ENCODE peak calls at places on chromosomes 13 and 19, in six cellular contexts. S, X, T, D, V and P are unnamed samples.

GRCh38 chr13:113497217-113497616 is 6.7 kb upstream of the DCUN1D2 start:
- DNase-seq in S (no peak), T (no peak), V (no peak), X (no peak), D (no peak), P (no peak)

GRCh38 chr13:39895254-39895653 is 239.8 kb downstream of the COG6 start:
- DNase-seq in S (no peak), X (no peak), T (no peak), D (peak; percentile 44), V (no peak), P (no peak)

GRCh38 chr13:24911135-24911524 is 147.2 kb downstream of the RNF17 start:
- DNase-seq in V (no peak), S (peak; percentile 52), X (no peak), T (no peak), D (no peak), P (no peak)

GRCh38 chr13:105343134-105343806 is 1192.2 kb downstream of the EFNB2 start:
- DNase-seq in D (no peak), T (no peak), X (no peak), S (no peak), V (no peak), P (no peak)

GRCh38 chr13:99144306-99144705 is 56.3 kb upstream of the UBAC2 start:
- DNase-seq in V (no peak), T (no peak), X (no peak), S (no peak), D (no peak), P (no peak)

GRCh38 chr13:61684976-61685682 is 269.5 kb upstream of the PCDH20 start:
- DNase-seq in T (no peak), X (no peak), V (no peak), D (no peak), S (no peak), P (no peak)

GRCh38 chr19:47226426-47227346 is 4.3 kb downstream of the BBC3 start:
- DNase-seq in X (peak; percentile 75), V (peak; percentile 70), S (peak; percentile 50), T (no peak), D (peak; percentile 32), P (peak; percentile 87)

GRCh38 chr13:111395511-111396393 is 75.3 kb downstream of the TEX29 start:
- DNase-seq in S (no peak), T (no peak), V (no peak), X (no peak), D (no peak), P (no peak)

GRCh38 chr13:101942038-101942437 is 459.8 kb downstream of the FGF14 start:
- DNase-seq in D (peak; percentile 66), X (no peak), V (peak; percentile 91), S (peak; percentile 43), T (no peak), P (no peak)

GRCh38 chr19:4009990-4010807 is 2.7 kb downstream of the PIAS4 start:
- DNase-seq in T (no peak), S (no peak), V (peak; percentile 81), D (no peak), X (no peak), P (no peak)

GRCh38 chr13:114025432-114026127 is 51.7 kb upstream of the C13orf46 start:
- DNase-seq in T (no peak), V (no peak), X (peak; percentile 58), D (peak; percentile 21), S (no peak), P (peak; percentile 25)

GRCh38 chr19:55086730-55087541 is 11.3 kb downstream of the EPS8L1 start:
- DNase-seq in T (peak; percentile 37), X (peak; percentile 93), V (peak; percentile 72), D (peak; percentile 97), S (no peak), P (peak; percentile 99)

GRCh38 chr13:47598340-47598911 is 402.6 kb downstream of the SUCLA2 start:
- DNase-seq in S (no peak), V (no peak), D (no peak), T (no peak), X (no peak), P (no peak)